ENCODE peak calls at places on chromosome 11, in four cellular contexts. One of them, this sample, is unnamed.

GRCh38 chr11:122661182-122661945 is 5.8 kb downstream of the UBASH3B start:
- DNase-seq in K562: no peak
- DNase-seq in HepG2: no peak
- DNase-seq in GM12878: no peak
- DNase-seq in this sample: no peak

GRCh38 chr11:71193431-71193830 is 58.9 kb downstream of the SHANK2 start:
- DNase-seq in K562: no peak
- DNase-seq in HepG2: no peak
- DNase-seq in GM12878: no peak
- DNase-seq in this sample: no peak

GRCh38 chr11:93547028-93547427 is 3.8 kb upstream of the SMCO4 start:
- DNase-seq in K562: no peak
- DNase-seq in HepG2: no peak
- DNase-seq in GM12878: no peak
- DNase-seq in this sample: no peak

GRCh38 chr11:67271548-67272284 is 5.4 kb downstream of the GRK2 start:
- DNase-seq in K562: no peak
- DNase-seq in HepG2: no peak
- DNase-seq in GM12878: peak
- DNase-seq in this sample: no peak

GRCh38 chr11:68804786-68805185 is 36.9 kb downstream of the CPT1A start:
- DNase-seq in K562: no peak
- DNase-seq in HepG2: no peak
- DNase-seq in GM12878: no peak
- DNase-seq in this sample: no peak

GRCh38 chr11:93908689-93909088 is 58.3 kb upstream of the VSTM5 start:
- DNase-seq in K562: no peak
- DNase-seq in HepG2: no peak
- DNase-seq in GM12878: no peak
- DNase-seq in this sample: no peak

GRCh38 chr11:68670208-68670992 is 13.9 kb upstream of the GAL start:
- DNase-seq in K562: peak
- DNase-seq in HepG2: no peak
- DNase-seq in GM12878: no peak
- DNase-seq in this sample: no peak

GRCh38 chr11:132158091-132158490 is 787.7 kb downstream of the NTM start:
- DNase-seq in K562: no peak
- DNase-seq in HepG2: no peak
- DNase-seq in GM12878: no peak
- DNase-seq in this sample: peak

GRCh38 chr11:129930306-129930705 is 34.9 kb upstream of the NFRKB start:
- DNase-seq in K562: no peak
- DNase-seq in HepG2: no peak
- DNase-seq in GM12878: no peak
- DNase-seq in this sample: no peak

GRCh38 chr11:64230209-64230984 is at the start of gene DNAJC4:
- DNase-seq in K562: peak
- DNase-seq in HepG2: peak
- DNase-seq in GM12878: peak
- DNase-seq in this sample: no peak
- TF ChIP-seq ATF2 in K562: no peak
- TF ChIP-seq ATF2 in HepG2: no peak
- TF ChIP-seq ATF2 in GM12878: no peak
- TF ChIP-seq ATF2 in this sample: no peak

GRCh38 chr11:102946237-102946636 is 9.3 kb downstream of the MMP13 start:
- DNase-seq in K562: no peak
- DNase-seq in HepG2: no peak
- DNase-seq in GM12878: no peak
- DNase-seq in this sample: no peak

GRCh38 chr11:102955624-102956023 is at the start of gene MMP13:
- DNase-seq in K562: no peak
- DNase-seq in HepG2: no peak
- DNase-seq in GM12878: no peak
- DNase-seq in this sample: no peak

DNA sequence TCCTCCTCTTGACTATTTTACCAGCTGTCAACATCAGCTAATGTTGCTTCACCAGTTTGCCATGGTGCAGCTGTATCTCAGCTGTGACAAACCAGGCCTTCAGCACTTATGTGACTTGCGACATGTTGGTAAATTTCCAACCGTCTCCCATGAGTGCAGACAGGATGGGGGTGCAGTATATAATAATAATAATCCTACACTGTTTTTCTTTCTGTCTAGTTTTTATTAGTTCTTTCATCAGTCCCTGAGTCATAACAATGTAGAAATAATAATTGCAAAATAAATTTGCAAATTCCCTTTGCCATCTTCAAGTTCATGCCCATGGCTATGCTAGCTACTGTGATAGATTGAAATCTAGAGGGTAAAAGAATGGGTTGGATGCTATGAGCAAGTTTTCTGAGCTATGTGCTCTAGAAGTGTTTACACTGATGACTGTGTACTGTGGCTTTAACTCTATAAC is 4.9 kb downstream of the MMP13 start:
- DNase-seq in K562: no peak
- DNase-seq in HepG2: no peak
- DNase-seq in GM12878: no peak
- DNase-seq in this sample: no peak
- TF ChIP-seq TAF1 in K562: no peak
- TF ChIP-seq TAF1 in HepG2: no peak
- TF ChIP-seq TAF1 in GM12878: no peak
- TF ChIP-seq TAF1 in this sample: no peak

GRCh38 chr11:26996056-26996455 is 2.1 kb downstream of the FIBIN start:
- DNase-seq in K562: no peak
- DNase-seq in HepG2: no peak
- DNase-seq in GM12878: no peak
- DNase-seq in this sample: no peak

GRCh38 chr11:26994579-26995210 is 783 bp downstream of the FIBIN start:
- DNase-seq in K562: no peak
- DNase-seq in HepG2: no peak
- DNase-seq in GM12878: no peak
- DNase-seq in this sample: peak

GRCh38 chr11:26993965-26994446 is at the start of gene FIBIN:
- DNase-seq in K562: no peak
- DNase-seq in HepG2: no peak
- DNase-seq in GM12878: no peak
- DNase-seq in this sample: no peak

GRCh38 chr11:26987726-26988125 is 6.2 kb upstream of the FIBIN start:
- DNase-seq in K562: no peak
- DNase-seq in HepG2: no peak
- DNase-seq in GM12878: no peak
- DNase-seq in this sample: no peak

GRCh38 chr11:26992031-26992541 is 1.8 kb upstream of the FIBIN start:
- DNase-seq in K562: no peak
- DNase-seq in HepG2: no peak
- DNase-seq in GM12878: no peak
- DNase-seq in this sample: no peak
- H3K4me3 ChIP-seq in K562: no peak
- H3K4me3 ChIP-seq in HepG2: no peak
- H3K4me3 ChIP-seq in GM12878: no peak
- H3K4me3 ChIP-seq in this sample: no peak

DNA sequence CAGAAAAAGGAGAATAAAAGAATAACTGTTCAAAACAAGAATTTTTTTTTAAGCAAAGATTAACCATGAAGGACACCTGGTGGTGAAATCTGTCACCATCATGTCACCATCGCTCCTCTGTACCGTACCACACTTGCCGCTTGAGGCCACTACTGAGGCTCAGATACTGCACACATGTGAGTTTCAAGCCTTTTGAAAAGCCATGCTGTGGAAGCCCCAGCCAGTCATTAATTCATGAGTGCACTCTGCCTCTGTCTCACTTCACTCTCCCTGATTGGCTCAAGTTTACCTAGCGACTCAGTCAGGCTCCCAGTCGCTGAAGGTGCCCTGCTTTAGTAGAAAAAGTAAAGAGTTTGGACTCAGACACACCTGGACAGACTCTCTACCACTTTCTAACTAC is 6.6 kb upstream of the MS4A12 start:
- DNase-seq in K562: peak
- DNase-seq in HepG2: peak
- DNase-seq in GM12878: peak
- DNase-seq in this sample: peak
- TF ChIP-seq ATF2 in K562: no peak
- TF ChIP-seq ATF2 in HepG2: no peak
- TF ChIP-seq ATF2 in GM12878: no peak
- TF ChIP-seq ATF2 in this sample: no peak

GRCh38 chr11:35276396-35276795 is 137.4 kb downstream of the CD44 start:
- DNase-seq in K562: no peak
- DNase-seq in HepG2: no peak
- DNase-seq in GM12878: no peak
- DNase-seq in this sample: no peak
- TF ChIP-seq TAF1 in K562: no peak
- TF ChIP-seq TAF1 in HepG2: no peak
- TF ChIP-seq TAF1 in GM12878: no peak
- TF ChIP-seq TAF1 in this sample: no peak

This sample was measured in H1.